ENCODE peak calls at places on chromosomes 4 and X, in ten cellular contexts. One of them, this sample, is unnamed.

GRCh38 chrX:116823677-116824076 is 360.9 kb upstream of the CT83 start:
- DNase-seq in OCI-LY7: no peak
- DNase-seq in HCT116: no peak
- DNase-seq in mammary epithelial cell: no peak
- DNase-seq in upper lobe of right lung: no peak
- DNase-seq in lower lobe of right lung: no peak
- DNase-seq in thyroid gland: no peak
- DNase-seq in IMR-90: no peak
- DNase-seq in prostate gland: no peak
- DNase-seq in endodermal cell: no peak
- DNase-seq in this sample: no peak

GRCh38 chrX:153582896-153583295 is 16.0 kb downstream of the CCNQ start:
- DNase-seq in HCT116: no peak
- DNase-seq in upper lobe of right lung: no peak
- DNase-seq in thyroid gland: no peak
- DNase-seq in OCI-LY7: peak; percentile 80
- DNase-seq in lower lobe of right lung: peak; percentile 50
- DNase-seq in prostate gland: peak; percentile 17
- DNase-seq in mammary epithelial cell: peak; percentile 23
- DNase-seq in endodermal cell: no peak
- DNase-seq in IMR-90: peak; percentile 37
- DNase-seq in this sample: no peak

GRCh38 chr4:66539745-66540144 is 869.5 kb upstream of the EPHA5 start:
- DNase-seq in upper lobe of right lung: no peak
- DNase-seq in mammary epithelial cell: no peak
- DNase-seq in prostate gland: no peak
- DNase-seq in IMR-90: no peak
- DNase-seq in endodermal cell: no peak
- DNase-seq in OCI-LY7: no peak
- DNase-seq in HCT116: no peak
- DNase-seq in thyroid gland: no peak
- DNase-seq in lower lobe of right lung: no peak
- DNase-seq in this sample: no peak

GRCh38 chr4:41933997-41934812 is 1.0 kb upstream of the TMEM33 start:
- DNase-seq in endodermal cell: no peak
- DNase-seq in upper lobe of right lung: no peak
- DNase-seq in IMR-90: no peak
- DNase-seq in lower lobe of right lung: peak; percentile 63
- DNase-seq in thyroid gland: no peak
- DNase-seq in OCI-LY7: no peak
- DNase-seq in HCT116: peak; percentile 16
- DNase-seq in prostate gland: no peak
- DNase-seq in mammary epithelial cell: no peak
- DNase-seq in this sample: no peak

GRCh38 chr4:153242848-153243324 is 38.6 kb downstream of the TRIM2 start:
- DNase-seq in IMR-90: no peak
- DNase-seq in OCI-LY7: no peak
- DNase-seq in mammary epithelial cell: no peak
- DNase-seq in thyroid gland: no peak
- DNase-seq in endodermal cell: no peak
- DNase-seq in prostate gland: no peak
- DNase-seq in HCT116: no peak
- DNase-seq in upper lobe of right lung: no peak
- DNase-seq in lower lobe of right lung: no peak
- DNase-seq in this sample: no peak

GRCh38 chr4:47289805-47290204 is 173.7 kb downstream of the COMMD8 start:
- DNase-seq in HCT116: no peak
- DNase-seq in OCI-LY7: no peak
- DNase-seq in IMR-90: no peak
- DNase-seq in prostate gland: no peak
- DNase-seq in mammary epithelial cell: no peak
- DNase-seq in endodermal cell: no peak
- DNase-seq in thyroid gland: no peak
- DNase-seq in lower lobe of right lung: no peak
- DNase-seq in upper lobe of right lung: no peak
- DNase-seq in this sample: no peak

GRCh38 chr4:26867914-26868684 is 7.5 kb downstream of the STIM2 start:
- DNase-seq in prostate gland: no peak
- DNase-seq in lower lobe of right lung: no peak
- DNase-seq in upper lobe of right lung: no peak
- DNase-seq in HCT116: no peak
- DNase-seq in mammary epithelial cell: no peak
- DNase-seq in thyroid gland: no peak
- DNase-seq in OCI-LY7: no peak
- DNase-seq in IMR-90: peak; percentile 10
- DNase-seq in endodermal cell: no peak
- DNase-seq in this sample: no peak

GRCh38 chr4:182015893-182016292 is 227.3 kb upstream of the TENM3 start:
- DNase-seq in mammary epithelial cell: peak; percentile 37
- DNase-seq in upper lobe of right lung: no peak
- DNase-seq in OCI-LY7: no peak
- DNase-seq in thyroid gland: no peak
- DNase-seq in endodermal cell: no peak
- DNase-seq in prostate gland: no peak
- DNase-seq in lower lobe of right lung: no peak
- DNase-seq in IMR-90: peak; percentile 40
- DNase-seq in HCT116: no peak
- DNase-seq in this sample: no peak

GRCh38 chr4:3657917-3658913 is 108.0 kb upstream of the ADRA2C start:
- DNase-seq in OCI-LY7: no peak
- DNase-seq in mammary epithelial cell: no peak
- DNase-seq in lower lobe of right lung: no peak
- DNase-seq in upper lobe of right lung: no peak
- DNase-seq in HCT116: no peak
- DNase-seq in IMR-90: peak; percentile 90
- DNase-seq in prostate gland: no peak
- DNase-seq in thyroid gland: no peak
- DNase-seq in endodermal cell: no peak
- DNase-seq in this sample: peak; percentile 80

GRCh38 chr4:3659131-3659530 is 107.1 kb upstream of the ADRA2C start:
- DNase-seq in OCI-LY7: no peak
- DNase-seq in mammary epithelial cell: no peak
- DNase-seq in upper lobe of right lung: no peak
- DNase-seq in prostate gland: no peak
- DNase-seq in endodermal cell: no peak
- DNase-seq in thyroid gland: no peak
- DNase-seq in lower lobe of right lung: no peak
- DNase-seq in HCT116: no peak
- DNase-seq in IMR-90: no peak
- DNase-seq in this sample: no peak

GRCh38 chr4:3655485-3656429 is 110.4 kb upstream of the ADRA2C start:
- DNase-seq in upper lobe of right lung: no peak
- DNase-seq in IMR-90: no peak
- DNase-seq in OCI-LY7: peak; percentile 38
- DNase-seq in mammary epithelial cell: no peak
- DNase-seq in HCT116: no peak
- DNase-seq in lower lobe of right lung: no peak
- DNase-seq in thyroid gland: no peak
- DNase-seq in prostate gland: no peak
- DNase-seq in endodermal cell: peak; percentile 77
- DNase-seq in this sample: no peak

GRCh38 chr4:3654036-3654807 is 112.0 kb upstream of the ADRA2C start:
- DNase-seq in mammary epithelial cell: no peak
- DNase-seq in upper lobe of right lung: no peak
- DNase-seq in thyroid gland: no peak
- DNase-seq in IMR-90: no peak
- DNase-seq in lower lobe of right lung: no peak
- DNase-seq in HCT116: no peak
- DNase-seq in OCI-LY7: no peak
- DNase-seq in prostate gland: no peak
- DNase-seq in endodermal cell: no peak
- DNase-seq in this sample: no peak

DNA sequence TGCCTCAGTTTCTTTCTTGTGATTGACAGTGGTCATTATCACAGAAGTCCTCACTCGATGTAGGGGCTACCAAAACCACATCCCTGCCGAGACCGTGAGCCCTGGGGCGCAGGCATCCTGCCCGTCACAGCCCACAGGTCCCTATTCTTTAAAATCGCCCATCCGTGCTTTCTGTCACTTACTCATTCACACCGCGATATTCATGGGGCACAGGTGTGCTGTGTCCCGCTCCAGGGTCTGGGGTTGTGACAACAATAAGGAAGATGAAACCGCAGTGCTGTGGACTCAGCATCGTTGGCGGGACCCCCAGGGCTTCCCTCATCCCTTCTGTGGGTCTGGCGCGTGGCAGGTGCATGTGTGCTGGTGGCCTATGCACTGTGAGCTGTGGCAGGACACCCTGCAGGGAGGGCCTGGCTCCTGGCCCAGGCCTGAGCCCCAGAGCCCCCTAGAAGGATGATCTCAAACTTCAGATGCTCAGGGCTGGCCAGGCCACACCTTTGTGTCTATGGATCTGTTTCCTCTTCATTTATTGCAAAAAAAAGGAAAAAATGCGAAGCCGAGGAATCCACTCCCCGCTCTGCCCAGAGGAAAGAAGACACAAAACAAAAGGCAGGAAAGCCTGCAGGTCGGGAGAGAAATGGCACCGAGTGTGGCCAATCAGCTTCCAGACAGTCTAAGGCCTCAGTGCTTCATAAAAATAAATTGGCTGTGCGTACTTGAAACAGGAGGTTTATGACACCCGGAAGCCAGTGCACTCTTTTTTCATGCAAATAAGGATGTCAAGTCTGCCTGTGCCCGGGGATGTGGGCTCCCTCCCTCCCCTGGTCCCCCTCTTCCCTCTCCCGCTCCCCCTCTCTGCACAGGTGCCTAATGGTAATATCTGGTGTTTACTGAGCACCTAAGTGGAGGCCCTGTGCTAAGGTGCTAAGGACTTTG is 109.5 kb upstream of the ADRA2C start:
- DNase-seq in IMR-90: no peak
- DNase-seq in endodermal cell: no peak
- DNase-seq in HCT116: no peak
- DNase-seq in OCI-LY7: peak; percentile 83
- DNase-seq in prostate gland: no peak
- DNase-seq in mammary epithelial cell: no peak
- DNase-seq in lower lobe of right lung: no peak
- DNase-seq in thyroid gland: no peak
- DNase-seq in upper lobe of right lung: no peak
- DNase-seq in this sample: no peak
- H3K27ac ChIP-seq in IMR-90: no peak overlapping the region
- H3K27ac ChIP-seq in endodermal cell: no peak overlapping the region
- H3K27ac ChIP-seq in HCT116: no peak overlapping the region
- H3K27ac ChIP-seq in OCI-LY7: peak overlapping the region; percentile 90
- H3K27ac ChIP-seq in prostate gland: no peak overlapping the region
- H3K27ac ChIP-seq in mammary epithelial cell: no peak overlapping the region
- H3K27ac ChIP-seq in lower lobe of right lung: no peak overlapping the region
- H3K27ac ChIP-seq in thyroid gland: no peak overlapping the region
- H3K27ac ChIP-seq in upper lobe of right lung: no peak overlapping the region
- H3K27ac ChIP-seq in this sample: peak overlapping the region; percentile 95

GRCh38 chr4:71260544-71260943 is 78.3 kb upstream of the SLC4A4 start:
- DNase-seq in mammary epithelial cell: no peak
- DNase-seq in endodermal cell: no peak
- DNase-seq in thyroid gland: no peak
- DNase-seq in lower lobe of right lung: no peak
- DNase-seq in HCT116: no peak
- DNase-seq in prostate gland: no peak
- DNase-seq in upper lobe of right lung: no peak
- DNase-seq in IMR-90: no peak
- DNase-seq in OCI-LY7: no peak
- DNase-seq in this sample: no peak

GRCh38 chr4:71259911-71260331 is 78.9 kb upstream of the SLC4A4 start:
- DNase-seq in thyroid gland: no peak
- DNase-seq in endodermal cell: no peak
- DNase-seq in IMR-90: no peak
- DNase-seq in upper lobe of right lung: no peak
- DNase-seq in mammary epithelial cell: peak; percentile 88
- DNase-seq in HCT116: no peak
- DNase-seq in prostate gland: peak; percentile 26
- DNase-seq in OCI-LY7: no peak
- DNase-seq in lower lobe of right lung: no peak
- DNase-seq in this sample: no peak

GRCh38 chr4:71261633-71262121 is 77.1 kb upstream of the SLC4A4 start:
- DNase-seq in upper lobe of right lung: no peak
- DNase-seq in OCI-LY7: no peak
- DNase-seq in HCT116: no peak
- DNase-seq in prostate gland: no peak
- DNase-seq in thyroid gland: no peak
- DNase-seq in lower lobe of right lung: no peak
- DNase-seq in mammary epithelial cell: no peak
- DNase-seq in IMR-90: peak; percentile 37
- DNase-seq in endodermal cell: no peak
- DNase-seq in this sample: no peak

GRCh38 chr4:71261001-71261400 is 77.8 kb upstream of the SLC4A4 start:
- DNase-seq in OCI-LY7: no peak
- DNase-seq in endodermal cell: no peak
- DNase-seq in HCT116: no peak
- DNase-seq in upper lobe of right lung: no peak
- DNase-seq in IMR-90: no peak
- DNase-seq in lower lobe of right lung: no peak
- DNase-seq in thyroid gland: peak; percentile 37
- DNase-seq in mammary epithelial cell: no peak
- DNase-seq in prostate gland: no peak
- DNase-seq in this sample: no peak

GRCh38 chr4:71262161-71262560 is 76.7 kb upstream of the SLC4A4 start:
- DNase-seq in mammary epithelial cell: no peak
- DNase-seq in thyroid gland: no peak
- DNase-seq in prostate gland: no peak
- DNase-seq in upper lobe of right lung: no peak
- DNase-seq in endodermal cell: no peak
- DNase-seq in lower lobe of right lung: no peak
- DNase-seq in HCT116: no peak
- DNase-seq in OCI-LY7: no peak
- DNase-seq in IMR-90: peak; percentile 62
- DNase-seq in this sample: no peak
- H3K9me3 ChIP-seq in mammary epithelial cell: no peaks in the 10 kb centered on the region
- H3K9me3 ChIP-seq in thyroid gland: no peaks in the 10 kb centered on the region
- H3K9me3 ChIP-seq in prostate gland: no peaks in the 10 kb centered on the region
- H3K9me3 ChIP-seq in upper lobe of right lung: no peaks in the 10 kb centered on the region
- H3K9me3 ChIP-seq in endodermal cell: no peaks in the 10 kb centered on the region
- H3K9me3 ChIP-seq in lower lobe of right lung: no peaks in the 10 kb centered on the region
- H3K9me3 ChIP-seq in HCT116: no peaks in the 10 kb centered on the region
- H3K9me3 ChIP-seq in OCI-LY7: no peaks in the 10 kb centered on the region
- H3K9me3 ChIP-seq in IMR-90: no peaks in the 10 kb centered on the region
- H3K9me3 ChIP-seq in this sample: no peaks in the 10 kb centered on the region

GRCh38 chr4:177485528-177485927 is 43.3 kb upstream of the AGA start:
- DNase-seq in HCT116: no peak
- DNase-seq in endodermal cell: no peak
- DNase-seq in mammary epithelial cell: peak; percentile 89
- DNase-seq in prostate gland: no peak
- DNase-seq in lower lobe of right lung: no peak
- DNase-seq in IMR-90: peak; percentile 98
- DNase-seq in thyroid gland: no peak
- DNase-seq in OCI-LY7: no peak
- DNase-seq in upper lobe of right lung: no peak
- DNase-seq in this sample: no peak
- H3K27ac ChIP-seq in HCT116: no peak overlapping the region
- H3K27ac ChIP-seq in endodermal cell: no peak overlapping the region
- H3K27ac ChIP-seq in mammary epithelial cell: peak overlapping the region; percentile 90
- H3K27ac ChIP-seq in prostate gland: no peak overlapping the region
- H3K27ac ChIP-seq in lower lobe of right lung: no peak overlapping the region
- H3K27ac ChIP-seq in IMR-90: peak overlapping the region; percentile 96
- H3K27ac ChIP-seq in thyroid gland: no peak overlapping the region
- H3K27ac ChIP-seq in OCI-LY7: no peak overlapping the region
- H3K27ac ChIP-seq in upper lobe of right lung: no peak overlapping the region
- H3K27ac ChIP-seq in this sample: no peak overlapping the region

DNA sequence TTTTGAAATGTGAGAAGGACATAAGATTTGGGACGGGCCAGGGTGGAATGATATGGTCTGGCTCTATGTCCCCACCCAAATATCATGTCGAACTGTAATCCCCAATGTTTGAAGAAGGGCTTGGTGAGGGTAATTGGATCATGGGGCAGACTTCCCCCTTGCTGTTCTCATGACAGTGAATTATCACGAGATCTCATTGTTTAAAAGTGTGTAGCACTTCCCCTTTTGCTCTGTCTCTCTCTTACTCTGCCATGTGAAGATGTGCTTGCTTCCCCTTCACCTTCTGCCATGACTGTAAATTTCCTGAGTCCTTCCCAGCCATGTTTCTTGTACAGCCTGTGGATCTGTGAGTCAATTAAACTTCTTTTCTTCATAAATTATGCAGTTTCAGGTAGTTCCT is 17.5 kb downstream of the MTMR8 start:
- DNase-seq in endodermal cell: no peak
- DNase-seq in lower lobe of right lung: no peak
- DNase-seq in HCT116: no peak
- DNase-seq in mammary epithelial cell: no peak
- DNase-seq in IMR-90: no peak
- DNase-seq in thyroid gland: no peak
- DNase-seq in prostate gland: no peak
- DNase-seq in OCI-LY7: no peak
- DNase-seq in upper lobe of right lung: no peak
- DNase-seq in this sample: no peak
- H3K9me3 ChIP-seq in endodermal cell: no peaks in the 10 kb centered on the region
- H3K9me3 ChIP-seq in lower lobe of right lung: peaks cover 4% of the 10 kb centered on the region
- H3K9me3 ChIP-seq in HCT116: no peaks in the 10 kb centered on the region
- H3K9me3 ChIP-seq in mammary epithelial cell: peaks cover 2% of the 10 kb centered on the region
- H3K9me3 ChIP-seq in IMR-90: peaks cover 2% of the 10 kb centered on the region
- H3K9me3 ChIP-seq in thyroid gland: no peaks in the 10 kb centered on the region
- H3K9me3 ChIP-seq in prostate gland: no peaks in the 10 kb centered on the region
- H3K9me3 ChIP-seq in OCI-LY7: no peaks in the 10 kb centered on the region
- H3K9me3 ChIP-seq in upper lobe of right lung: no peaks in the 10 kb centered on the region
- H3K9me3 ChIP-seq in this sample: peaks cover 5% of the 10 kb centered on the region

This sample was measured in thoracic aorta.